ENCODE peak calls at places on chromosomes 2 and 18, in ten cellular contexts. G is adipocyte, B is T-cell, U is fibroblast of mammary gland, E is lung, S is RWPE1, J is astrocyte of the cerebellum, H is cardiac fibroblast, C is esophagus squamous epithelium, K is HuH-7.5. M is an unnamed sample.

GRCh38 chr18:72848534-72849237 is 19.1 kb downstream of the NETO1 start:
- DNase-seq in H (no peak), U (no peak), G (no peak), C (no peak), J (no peak), K (no peak), B (no peak), S (peak; percentile 67), E (no peak), M (no peak)

GRCh38 chr2:137838255-137839092 is 125.8 kb upstream of the HNMT start:
- DNase-seq in J (peak; percentile 43), E (no peak), U (peak; percentile 62), C (no peak), B (no peak), H (peak; percentile 70), G (peak; percentile 82), K (peak; percentile 11), S (peak; percentile 73), M (peak; percentile 57)

GRCh38 chr2:27833931-27834330 is 56.3 kb downstream of the RBKS start:
- DNase-seq in K (no peak), J (no peak), U (peak; percentile 41), B (no peak), C (no peak), G (no peak), E (no peak), H (peak; percentile 38), S (no peak), M (peak; percentile 67)

GRCh38 chr18:61764381-61764780 is 128.4 kb downstream of the RNF152 start:
- DNase-seq in S (no peak), C (no peak), E (no peak), G (no peak), H (no peak), B (no peak), K (no peak), U (no peak), J (peak; percentile 27), M (peak; percentile 64)

GRCh38 chr2:73202156-73203054 is at the start of gene NOTO:
- DNase-seq in K (peak; percentile 32), B (no peak), C (no peak), S (no peak), J (no peak), U (peak; percentile 21), G (peak; percentile 18), H (no peak), E (no peak), M (no peak)

GRCh38 chr2:47785986-47786385 is 3.0 kb downstream of the MSH6 start:
- DNase-seq in U (peak; percentile 56), C (no peak), B (no peak), K (no peak), S (no peak), H (no peak), J (no peak), E (no peak), G (no peak), M (no peak)

GRCh38 chr2:40093036-40093673 is 314.1 kb upstream of the THUMPD2 start:
- DNase-seq in E (no peak), J (no peak), C (no peak), U (peak; percentile 31), S (no peak), B (no peak), H (peak; percentile 43), G (peak; percentile 24), K (no peak), M (peak; percentile 84)

GRCh38 chr2:9463698-9464034 is 10.7 kb upstream of the IAH1 start:
- DNase-seq in C (no peak), G (no peak), B (no peak), E (no peak), U (peak; percentile 38), K (no peak), J (no peak), H (peak; percentile 21), S (no peak), M (no peak)

GRCh38 chr2:73893764-73894474 is 1.1 kb downstream of the ACTG2 start:
- DNase-seq in J (no peak), H (no peak), G (no peak), K (no peak), C (no peak), U (no peak), E (no peak), S (no peak), B (no peak), M (no peak)

M was measured in AG10803.